ENCODE peak calls at places on chromosomes 3 and 15, in four cellular contexts. U is GM23248; D is CD4-positive, alpha-beta T cell; X is BE2C. F is an unnamed sample.

GRCh38 chr3:159260049-159260662 is 458.3 kb downstream of the MFSD1 start:
- DNase-seq in X (peak; percentile 57), U (peak; percentile 88), D (peak; percentile 9), F (peak; percentile 35)

GRCh38 chr3:57060089-57060829 is at the start of gene SPATA12:
- DNase-seq in D (no peak), X (peak; percentile 30), U (peak; percentile 96), F (peak; percentile 83)

GRCh38 chr15:50905055-50905454 is 3.4 kb upstream of the AP4E1 start:
- DNase-seq in D (no peak), U (no peak), X (no peak), F (no peak)

GRCh38 chr3:53260286-53260785 is 4.5 kb upstream of the TKT start:
- DNase-seq in X (no peak), U (no peak), D (no peak), F (no peak)

GRCh38 chr15:78083687-78084358 is 6.3 kb upstream of the TBC1D2B start:
- DNase-seq in X (no peak), U (no peak), D (no peak), F (no peak)

GRCh38 chr3:135992072-135992471 is 26.5 kb downstream of the PPP2R3A start:
- DNase-seq in D (no peak), U (peak; percentile 92), X (no peak), F (no peak)

GRCh38 chr3:113514265-113514769 is 639 bp downstream of the SPICE1 start:
- DNase-seq in D (no peak), X (no peak), U (peak; percentile 49), F (no peak)

GRCh38 chr3:120425877-120426276 is 24.9 kb downstream of the FSTL1 start:
- DNase-seq in D (no peak), U (peak; percentile 88), X (no peak), F (no peak)

GRCh38 chr3:4866841-4867240 is 112.4 kb upstream of the BHLHE40 start:
- DNase-seq in U (peak; percentile 78), X (no peak), D (no peak), F (no peak)

GRCh38 chr3:113117511-113118302 is 93.7 kb upstream of the BOC start:
- DNase-seq in U (peak; percentile 82), D (no peak), X (no peak), F (no peak)

GRCh38 chr15:61660579-61660978 is 399.7 kb downstream of the VPS13C start:
- DNase-seq in U (peak; percentile 84), D (no peak), X (no peak), F (no peak)

GRCh38 chr3:8839607-8840325 is 70.4 kb upstream of the OXTR start:
- DNase-seq in D (no peak), U (no peak), X (no peak), F (no peak)

GRCh38 chr3:151347432-151347831 is 18.1 kb upstream of the P2RY13 start:
- DNase-seq in D (no peak), U (no peak), X (no peak), F (no peak)

GRCh38 chr15:70835415-70835814 is 18.5 kb downstream of the LARP6 start:
- DNase-seq in D (no peak), U (peak; percentile 64), X (no peak), F (no peak)

GRCh38 chr15:31974855-31975421 is 55.4 kb upstream of the CHRNA7 start:
- DNase-seq in U (peak; percentile 50), X (peak; percentile 76), D (no peak), F (peak; percentile 45)

GRCh38 chr3:81395739-81396138 is 365.7 kb downstream of the GBE1 start:
- DNase-seq in U (no peak), X (peak; percentile 56), D (no peak), F (peak; percentile 16)

GRCh38 chr15:38768970-38769369 is 204.4 kb upstream of the RASGRP1 start:
- DNase-seq in D (no peak), U (peak; percentile 82), X (peak; percentile 13), F (peak; percentile 13)

GRCh38 chr3:27323087-27323570 is 46.1 kb downstream of the NEK10 start:
- DNase-seq in U (no peak), X (no peak), D (no peak), F (no peak)

GRCh38 chr3:196660381-196661166 is 21.1 kb downstream of the NRROS start:
- DNase-seq in X (no peak), D (no peak), U (no peak), F (no peak)

GRCh38 chr15:39582286-39582976 is 1.6 kb downstream of the THBS1 start:
- DNase-seq in U (peak; percentile 91), X (no peak), D (no peak), F (no peak)

GRCh38 chr15:58201536-58201935 is 63.4 kb downstream of the AQP9 start:
- DNase-seq in U (peak; percentile 76), X (no peak), D (no peak), F (no peak)

GRCh38 chr3:64222501-64222900 is 2.8 kb downstream of the PRICKLE2 start:
- DNase-seq in D (no peak), X (no peak), U (no peak), F (no peak)

GRCh38 chr15:67097893-67098740 is 32.7 kb downstream of the SMAD3 start:
- DNase-seq in U (peak; percentile 88), X (no peak), D (peak; percentile 34), F (no peak)

GRCh38 chr15:34493001-34493400 is 55.4 kb upstream of the GOLGA8A start:
- DNase-seq in D (no peak), X (no peak), U (no peak), F (no peak)

GRCh38 chr15:34494084-34494399 is 56.4 kb upstream of the GOLGA8A start:
- DNase-seq in X (no peak), D (no peak), U (no peak), F (no peak)

GRCh38 chr15:34501131-34501530 is 63.5 kb upstream of the GOLGA8A start:
- DNase-seq in D (no peak), U (no peak), X (no peak), F (no peak)

GRCh38 chr15:34496616-34497015 is 59.0 kb upstream of the GOLGA8A start:
- DNase-seq in D (no peak), X (no peak), U (no peak), F (no peak)
- H3K27me3 ChIP-seq in D (peaks cover 75% of the 10 kb centered on the region), X (peaks cover 25% of the 10 kb centered on the region), U (peaks cover 72% of the 10 kb centered on the region), F (peaks cover 9% of the 10 kb centered on the region)

DNA sequence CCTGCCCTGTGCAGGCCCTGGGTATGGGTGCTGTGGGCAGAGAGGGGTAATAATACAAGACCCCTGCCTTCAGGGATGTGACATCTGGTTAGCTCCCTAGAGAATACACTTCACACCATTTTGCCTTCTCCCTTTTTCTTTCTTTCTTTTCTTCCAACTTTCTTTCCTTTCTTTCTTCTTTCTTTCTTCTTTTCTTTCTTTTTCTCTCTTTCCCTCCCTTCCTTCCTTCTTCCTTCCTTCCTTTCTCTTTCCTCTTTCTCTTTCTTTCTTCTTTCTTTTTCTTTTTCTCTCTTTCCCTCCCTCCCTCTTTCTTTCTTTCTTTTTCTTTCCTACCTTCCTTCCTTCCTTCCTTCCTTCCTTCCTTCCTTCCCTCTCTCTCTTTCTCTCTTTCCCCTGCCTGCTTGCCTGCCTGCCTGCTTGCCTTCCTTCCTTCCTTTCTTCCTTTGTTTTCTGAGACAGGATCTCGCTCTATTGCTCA is 68.4 kb upstream of the ABHD17C start:
- DNase-seq in X (no peak), D (no peak), U (no peak), F (no peak)
- H3K27me3 ChIP-seq in X (no peaks in the 10 kb centered on the region), D (no peaks in the 10 kb centered on the region), U (no peaks in the 10 kb centered on the region), F (no peaks in the 10 kb centered on the region)

GRCh38 chr15:69780374-69780773 is 317.3 kb downstream of the TLE3 start:
- DNase-seq in X (no peak), U (peak; percentile 44), D (no peak), F (no peak)
- H3K27me3 ChIP-seq in X (peaks cover 3% of the 10 kb centered on the region), U (no peaks in the 10 kb centered on the region), D (no peaks in the 10 kb centered on the region), F (no peaks in the 10 kb centered on the region)

GRCh38 chr3:125058529-125058928 is 2.7 kb upstream of the HEG1 start:
- DNase-seq in U (no peak), X (no peak), D (no peak), F (no peak)
- H3K27me3 ChIP-seq in U (no peaks in the 10 kb centered on the region), X (no peaks in the 10 kb centered on the region), D (no peaks in the 10 kb centered on the region), F (peaks cover 2% of the 10 kb centered on the region)

DNA sequence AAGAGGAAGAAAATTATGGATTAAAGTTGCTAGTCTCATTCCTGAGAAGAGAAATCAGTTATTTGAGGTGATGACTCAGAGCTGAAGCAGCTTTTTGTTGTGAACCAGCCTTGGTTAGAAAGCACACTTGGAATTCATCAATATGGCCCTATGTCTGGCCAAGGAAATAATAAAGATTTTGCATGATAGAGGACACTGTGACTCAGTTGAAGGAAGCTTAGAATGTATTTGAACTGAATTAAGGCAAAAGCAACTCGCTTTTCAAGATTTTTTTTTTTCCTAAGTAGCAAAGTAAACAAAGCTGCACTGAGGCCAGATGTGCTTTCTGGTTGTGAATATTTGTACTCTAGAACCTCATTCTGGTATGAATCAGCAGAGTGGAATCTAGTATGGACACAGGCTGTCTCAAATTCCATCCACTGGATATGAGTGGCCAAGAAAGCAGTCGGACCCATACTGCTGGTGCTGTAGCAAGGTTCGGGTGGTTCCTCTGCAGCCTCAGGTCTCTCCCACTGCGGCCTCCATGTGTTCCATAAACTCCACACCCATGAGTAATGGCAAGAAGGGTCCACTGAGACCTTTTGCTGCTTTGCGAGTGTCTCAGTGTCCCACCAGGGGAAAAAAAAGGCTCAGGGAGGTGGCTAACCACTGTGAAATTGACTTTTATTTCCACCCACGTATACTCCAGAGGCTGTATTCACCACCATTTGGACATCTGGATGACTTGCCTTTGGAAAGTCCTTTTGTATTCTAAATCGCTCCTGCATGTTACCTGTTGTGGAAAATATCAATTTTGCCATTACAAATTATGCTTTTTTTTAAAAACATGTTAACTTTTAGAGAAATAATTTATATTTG is 53.1 kb downstream of the TGFBR2 start:
- DNase-seq in D (no peak), U (peak; percentile 95), X (no peak), F (no peak)
- H3K27me3 ChIP-seq in D (no peaks in the 10 kb centered on the region), U (no peaks in the 10 kb centered on the region), X (no peaks in the 10 kb centered on the region), F (no peaks in the 10 kb centered on the region)

DNA sequence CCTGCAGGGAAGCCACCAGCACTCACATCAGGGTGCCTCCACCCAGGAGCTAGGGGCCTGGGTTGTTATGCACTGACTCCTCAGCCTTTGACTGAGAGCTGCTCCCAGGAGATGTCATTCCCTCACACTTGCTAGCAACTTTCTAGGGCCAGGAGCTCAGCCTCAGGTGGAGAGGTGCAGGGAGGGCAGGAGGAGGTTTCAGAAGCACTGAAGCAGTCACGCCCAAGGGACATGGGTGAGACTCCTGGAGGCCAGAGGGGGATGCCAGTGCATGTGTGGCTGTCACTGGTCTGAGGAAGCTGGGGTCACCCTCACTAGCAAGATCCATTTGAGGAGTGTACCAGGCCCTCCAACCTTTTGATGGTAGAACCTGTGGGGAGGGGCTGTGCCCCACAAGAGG is 271.2 kb downstream of the PLCL2 start:
- DNase-seq in U (no peak), D (no peak), X (no peak), F (no peak)
- H3K27me3 ChIP-seq in U (no peaks in the 10 kb centered on the region), D (no peaks in the 10 kb centered on the region), X (no peaks in the 10 kb centered on the region), F (no peaks in the 10 kb centered on the region)

GRCh38 chr15:89395996-89396395 is 61.4 kb upstream of the POLG start:
- DNase-seq in D (no peak), U (no peak), X (no peak), F (no peak)
- H3K27me3 ChIP-seq in D (peaks cover 42% of the 10 kb centered on the region), U (peaks cover 70% of the 10 kb centered on the region), X (no peaks in the 10 kb centered on the region), F (peaks cover 93% of the 10 kb centered on the region)